ENCODE peak calls at places on chromosome 5, in nine cellular contexts. F is HL-60, G is GM23338, Z is spleen, R is K562, W is stomach, J is suprapubic skin, T is SK-N-MC, Q is Panc1. P is an unnamed sample.

GRCh38 chr5:101431201-101431600 is 528.1 kb upstream of the ST8SIA4 start:
- DNase-seq in R (no peak), W (no peak), Z (no peak), G (no peak), T (no peak), F (no peak), Q (no peak), J (no peak), P (no peak)

GRCh38 chr5:14472986-14473567 is 108.5 kb upstream of the OTULINL start:
- DNase-seq in R (no peak), Q (no peak), F (no peak), G (no peak), T (no peak), Z (no peak), W (no peak), J (no peak), P (no peak)

GRCh38 chr5:332843-333242 is 11.3 kb downstream of the AHRR start:
- DNase-seq in W (no peak), F (no peak), J (no peak), R (no peak), T (no peak), Z (no peak), Q (no peak), G (no peak), P (no peak)

GRCh38 chr5:125703616-125704015 is 719.6 kb upstream of the GRAMD2B start:
- DNase-seq in Q (no peak), G (no peak), Z (no peak), R (no peak), T (no peak), W (no peak), J (no peak), F (no peak), P (no peak)

GRCh38 chr5:51556833-51557232 is 173.6 kb downstream of the ISL1 start:
- DNase-seq in F (no peak), W (no peak), Q (no peak), T (no peak), R (no peak), Z (no peak), J (no peak), G (no peak), P (no peak)

GRCh38 chr5:148844433-148845279 is 18.2 kb downstream of the ADRB2 start:
- DNase-seq in G (peak; percentile 18), T (no peak), J (no peak), F (no peak), W (no peak), Z (no peak), Q (no peak), R (no peak), P (no peak)

GRCh38 chr5:134510970-134511795 is 14.3 kb upstream of the JADE2 start:
- DNase-seq in Q (no peak), Z (peak; percentile 6), G (peak; percentile 90), T (no peak), F (no peak), R (no peak), W (no peak), J (no peak), P (no peak)

GRCh38 chr5:82396871-82397514 is 118.8 kb upstream of the RPS23 start:
- DNase-seq in T (no peak), Z (no peak), J (no peak), G (no peak), Q (peak; percentile 51), R (no peak), W (peak; percentile 53), F (no peak), P (no peak)

GRCh38 chr5:160507181-160507811 is 85.6 kb downstream of the PTTG1 start:
- DNase-seq in G (no peak), T (no peak), F (no peak), J (no peak), W (no peak), Q (no peak), Z (no peak), R (no peak), P (no peak)

GRCh38 chr5:156934450-156935211 is 28.4 kb downstream of the TIMD4 start:
- DNase-seq in G (peak; percentile 71), T (no peak), F (peak; percentile 11), J (no peak), Q (peak; percentile 24), R (peak; percentile 10), W (no peak), Z (no peak), P (no peak)
- TF ChIP-seq POLR2AphosphoS5 in G (no peak), T (no peak), F (no peak), J (no peak), Q (no peak), R (no peak), W (no peak), Z (no peak), P (no peak)

DNA sequence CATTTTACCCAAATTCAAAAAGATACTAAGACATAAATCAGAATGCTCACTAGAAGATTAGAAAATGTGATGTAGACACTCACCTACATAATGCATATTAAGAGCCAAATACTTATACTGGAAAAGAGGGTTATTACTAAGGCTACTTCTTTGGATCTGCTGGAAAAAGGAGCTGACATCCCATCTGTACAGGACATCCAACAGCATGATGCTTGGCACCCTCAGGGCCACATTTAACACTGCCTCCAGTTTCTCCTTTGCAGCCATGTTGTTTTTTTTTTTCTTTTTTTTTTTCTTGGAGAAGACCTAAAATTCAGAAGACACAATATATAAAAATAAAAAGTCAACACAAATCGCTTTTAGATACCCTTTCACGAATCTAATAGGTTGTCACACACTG is 6.0 kb downstream of the RNF145 start:
- DNase-seq in T (no peak), R (no peak), J (no peak), W (no peak), Q (no peak), Z (no peak), G (no peak), F (no peak), P (no peak)
- TF ChIP-seq POLR2AphosphoS5 in T (no peak), R (no peak), J (no peak), W (no peak), Q (no peak), Z (no peak), G (no peak), F (no peak), P (no peak)

GRCh38 chr5:78633710-78634109 is 14.9 kb downstream of the LHFPL2 start:
- DNase-seq in G (no peak), W (no peak), T (no peak), J (no peak), R (no peak), F (no peak), Z (no peak), Q (no peak), P (no peak)
- TF ChIP-seq POLR2AphosphoS5 in G (no peak), W (no peak), T (no peak), J (no peak), R (no peak), F (no peak), Z (no peak), Q (no peak), P (no peak)

GRCh38 chr5:151222769-151223446 is 984 bp downstream of the CCDC69 start:
- DNase-seq in G (peak; percentile 58), Q (no peak), J (no peak), Z (peak; percentile 92), W (no peak), R (peak; percentile 47), F (peak; percentile 55), T (no peak), P (peak; percentile 61)

GRCh38 chr5:151222054-151222768 is 1.7 kb downstream of the CCDC69 start:
- DNase-seq in G (no peak), Q (no peak), Z (no peak), W (no peak), J (no peak), R (no peak), F (no peak), T (no peak), P (no peak)

GRCh38 chr5:151225071-151225470 is 1.2 kb upstream of the CCDC69 start:
- DNase-seq in R (no peak), W (no peak), F (no peak), G (no peak), J (no peak), Z (no peak), Q (no peak), T (no peak), P (no peak)

GRCh38 chr5:151224372-151224771 is 480 bp upstream of the CCDC69 start:
- DNase-seq in Q (no peak), W (no peak), R (no peak), J (no peak), T (no peak), F (peak; percentile 38), G (no peak), Z (no peak), P (no peak)

GRCh38 chr5:151223447-151224264 is at the start of gene CCDC69:
- DNase-seq in Z (peak; percentile 93), J (no peak), R (peak; percentile 73), T (no peak), G (peak; percentile 88), F (peak; percentile 71), Q (no peak), W (peak; percentile 78), P (peak; percentile 82)
- TF ChIP-seq POLR2AphosphoS5 in Z (peak; percentile 81), J (no peak), R (no peak), T (no peak), G (peak; percentile 74), F (no peak), Q (no peak), W (peak; percentile 31), P (peak; percentile 13)

GRCh38 chr5:41908374-41909079 is 4.4 kb downstream of the RIMOC1 start:
- DNase-seq in T (no peak), F (no peak), G (no peak), Q (no peak), W (no peak), Z (no peak), J (no peak), R (no peak), P (no peak)

GRCh38 chr5:41903892-41904799 is at the start of gene RIMOC1:
- DNase-seq in W (peak; percentile 98), Z (peak; percentile 99), R (peak; percentile 98), F (peak; percentile 99), T (peak; percentile 93), G (peak; percentile 99), Q (peak; percentile 100), J (peak; percentile 99), P (peak; percentile 73)

DNA sequence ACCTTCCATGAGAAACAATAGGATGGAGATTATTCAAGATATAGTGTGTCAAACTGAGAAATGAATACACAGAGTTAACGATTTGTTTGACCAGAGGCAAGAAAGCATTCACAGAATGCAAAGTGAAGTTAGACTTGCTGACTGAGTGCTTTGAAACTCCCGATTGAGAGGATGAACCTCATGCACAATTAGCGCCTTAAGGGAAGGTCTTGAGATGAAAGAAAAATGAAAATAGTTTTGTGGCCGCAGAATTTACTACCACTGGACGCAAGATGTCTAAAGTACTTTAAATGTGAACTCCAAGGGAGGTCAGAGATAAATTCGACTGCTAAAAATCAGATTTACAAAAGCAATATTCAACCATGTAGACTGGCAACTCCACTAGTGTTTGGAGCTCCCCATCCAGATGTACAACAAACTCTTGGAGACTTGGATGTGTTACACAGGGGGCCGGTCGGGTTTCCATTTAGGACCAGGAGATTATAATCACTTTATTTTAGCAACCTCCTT is 707 bp upstream of the RIMOC1 start:
- DNase-seq in T (no peak), F (no peak), R (no peak), Z (no peak), Q (no peak), W (no peak), G (no peak), J (no peak), P (no peak)
- TF ChIP-seq POLR2AphosphoS5 in T (no peak), F (no peak), R (no peak), Z (no peak), Q (no peak), W (no peak), G (no peak), J (no peak), P (no peak)

GRCh38 chr5:66361070-66361469 is 217.0 kb downstream of the SREK1 start:
- DNase-seq in Z (no peak), W (no peak), F (no peak), T (no peak), J (no peak), Q (no peak), G (no peak), R (no peak), P (no peak)
- TF ChIP-seq POLR2AphosphoS5 in Z (no peak), W (no peak), F (no peak), T (no peak), J (no peak), Q (no peak), G (no peak), R (no peak), P (no peak)